ENCODE peak calls at places on chromosome 19, in eight cellular contexts. One of them, this sample, is unnamed. For H3K4me1, the result is how much of the 10 kb centered on the place peaks cover.

GRCh38 chr19:15129856-15130580 is 22.8 kb downstream of the SYDE1 start:
- DNase-seq in left lung: no peak
- DNase-seq in ascending aorta: no peak
- DNase-seq in prostate gland: peak
- DNase-seq in cardiac muscle cell: no peak
- DNase-seq in lower lobe of right lung: no peak
- DNase-seq in small intestine: peak
- DNase-seq in CD4-positive, CD25-positive, alpha-beta regulatory T cell: peak
- DNase-seq in this sample: no peak

GRCh38 chr19:10111405-10111811 is at the start of gene P2RY11:
- DNase-seq in prostate gland: no peak
- DNase-seq in CD4-positive, CD25-positive, alpha-beta regulatory T cell: peak
- DNase-seq in ascending aorta: no peak
- DNase-seq in cardiac muscle cell: no peak
- DNase-seq in left lung: peak
- DNase-seq in small intestine: peak
- DNase-seq in lower lobe of right lung: peak
- DNase-seq in this sample: peak

GRCh38 chr19:3098141-3098514 is 4.0 kb downstream of the GNA11 start:
- DNase-seq in prostate gland: no peak
- DNase-seq in lower lobe of right lung: no peak
- DNase-seq in ascending aorta: no peak
- DNase-seq in CD4-positive, CD25-positive, alpha-beta regulatory T cell: no peak
- DNase-seq in small intestine: peak
- DNase-seq in cardiac muscle cell: no peak
- DNase-seq in left lung: peak
- DNase-seq in this sample: no peak

GRCh38 chr19:6862673-6863078 is 24.7 kb upstream of the ADGRE1 start:
- DNase-seq in left lung: peak
- DNase-seq in lower lobe of right lung: peak
- DNase-seq in small intestine: peak
- DNase-seq in prostate gland: peak
- DNase-seq in ascending aorta: peak
- DNase-seq in cardiac muscle cell: peak
- DNase-seq in CD4-positive, CD25-positive, alpha-beta regulatory T cell: peak
- DNase-seq in this sample: peak

GRCh38 chr19:46731007-46731501 is 14.1 kb upstream of the PRKD2 start:
- DNase-seq in CD4-positive, CD25-positive, alpha-beta regulatory T cell: no peak
- DNase-seq in lower lobe of right lung: peak
- DNase-seq in cardiac muscle cell: no peak
- DNase-seq in prostate gland: no peak
- DNase-seq in left lung: peak
- DNase-seq in small intestine: no peak
- DNase-seq in ascending aorta: no peak
- DNase-seq in this sample: no peak

GRCh38 chr19:46967578-46968018 is 52.0 kb upstream of the NPAS1 start:
- DNase-seq in left lung: no peak
- DNase-seq in cardiac muscle cell: no peak
- DNase-seq in small intestine: peak
- DNase-seq in CD4-positive, CD25-positive, alpha-beta regulatory T cell: peak
- DNase-seq in prostate gland: peak
- DNase-seq in lower lobe of right lung: peak
- DNase-seq in ascending aorta: no peak
- DNase-seq in this sample: peak

GRCh38 chr19:56139847-56140582 is 1.1 kb upstream of the ZNF444 start:
- DNase-seq in CD4-positive, CD25-positive, alpha-beta regulatory T cell: no peak
- DNase-seq in prostate gland: no peak
- DNase-seq in cardiac muscle cell: no peak
- DNase-seq in ascending aorta: no peak
- DNase-seq in lower lobe of right lung: no peak
- DNase-seq in small intestine: no peak
- DNase-seq in left lung: no peak
- DNase-seq in this sample: no peak

GRCh38 chr19:53010494-53010893 is 3.2 kb upstream of the ERVV-1 start:
- DNase-seq in left lung: no peak
- DNase-seq in ascending aorta: no peak
- DNase-seq in CD4-positive, CD25-positive, alpha-beta regulatory T cell: no peak
- DNase-seq in cardiac muscle cell: no peak
- DNase-seq in prostate gland: no peak
- DNase-seq in small intestine: no peak
- DNase-seq in lower lobe of right lung: no peak
- DNase-seq in this sample: no peak

GRCh38 chr19:45470147-45471081 is 2.6 kb downstream of the FOSB start:
- DNase-seq in small intestine: no peak
- DNase-seq in cardiac muscle cell: peak
- DNase-seq in lower lobe of right lung: no peak
- DNase-seq in ascending aorta: peak
- DNase-seq in CD4-positive, CD25-positive, alpha-beta regulatory T cell: no peak
- DNase-seq in left lung: peak
- DNase-seq in prostate gland: no peak
- DNase-seq in this sample: no peak

GRCh38 chr19:5627395-5627904 is 4.6 kb downstream of the SAFB start:
- DNase-seq in lower lobe of right lung: peak
- DNase-seq in small intestine: no peak
- DNase-seq in left lung: peak
- DNase-seq in prostate gland: no peak
- DNase-seq in CD4-positive, CD25-positive, alpha-beta regulatory T cell: peak
- DNase-seq in ascending aorta: peak
- DNase-seq in cardiac muscle cell: no peak
- DNase-seq in this sample: no peak

GRCh38 chr19:2455481-2456300 is 1.1 kb downstream of the LMNB2 start:
- DNase-seq in lower lobe of right lung: peak
- DNase-seq in left lung: peak
- DNase-seq in CD4-positive, CD25-positive, alpha-beta regulatory T cell: peak
- DNase-seq in small intestine: peak
- DNase-seq in cardiac muscle cell: no peak
- DNase-seq in prostate gland: no peak
- DNase-seq in ascending aorta: no peak
- DNase-seq in this sample: peak

DNA sequence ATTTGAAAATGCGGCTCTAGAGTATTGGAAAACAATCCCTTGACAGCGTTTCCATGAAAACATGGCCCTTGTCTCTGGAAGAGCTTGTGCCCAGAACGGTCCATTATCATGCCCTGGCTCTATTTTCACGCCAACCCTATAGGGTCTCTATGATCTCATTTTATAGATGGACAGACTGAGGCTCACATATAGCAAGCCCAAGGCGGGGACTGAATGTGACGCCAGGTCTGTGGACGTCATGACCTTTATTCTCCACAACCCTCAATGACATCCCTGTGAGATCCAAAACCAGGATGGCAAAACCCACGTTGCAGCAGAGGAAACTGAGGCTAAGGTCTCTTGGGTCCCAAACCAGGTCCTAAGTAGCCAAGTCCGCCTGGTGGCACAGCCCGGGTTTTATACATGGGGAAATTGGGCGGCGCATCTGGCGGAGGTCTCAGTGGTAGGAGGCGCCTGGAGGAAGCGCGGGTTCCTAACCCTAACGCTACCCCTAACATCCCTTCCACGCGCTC is 425 bp upstream of the COLGALT1 start:
- DNase-seq in ascending aorta: no peak
- DNase-seq in left lung: no peak
- DNase-seq in CD4-positive, CD25-positive, alpha-beta regulatory T cell: no peak
- DNase-seq in prostate gland: no peak
- DNase-seq in small intestine: no peak
- DNase-seq in lower lobe of right lung: no peak
- DNase-seq in cardiac muscle cell: no peak
- DNase-seq in this sample: no peak
- H3K4me3 ChIP-seq in ascending aorta: peak
- H3K4me3 ChIP-seq in left lung: peak
- H3K4me3 ChIP-seq in CD4-positive, CD25-positive, alpha-beta regulatory T cell: peak
- H3K4me3 ChIP-seq in prostate gland: peak
- H3K4me3 ChIP-seq in small intestine: no peak
- H3K4me3 ChIP-seq in lower lobe of right lung: peak
- H3K4me3 ChIP-seq in cardiac muscle cell: peak
- H3K4me3 ChIP-seq in this sample: peak

DNA sequence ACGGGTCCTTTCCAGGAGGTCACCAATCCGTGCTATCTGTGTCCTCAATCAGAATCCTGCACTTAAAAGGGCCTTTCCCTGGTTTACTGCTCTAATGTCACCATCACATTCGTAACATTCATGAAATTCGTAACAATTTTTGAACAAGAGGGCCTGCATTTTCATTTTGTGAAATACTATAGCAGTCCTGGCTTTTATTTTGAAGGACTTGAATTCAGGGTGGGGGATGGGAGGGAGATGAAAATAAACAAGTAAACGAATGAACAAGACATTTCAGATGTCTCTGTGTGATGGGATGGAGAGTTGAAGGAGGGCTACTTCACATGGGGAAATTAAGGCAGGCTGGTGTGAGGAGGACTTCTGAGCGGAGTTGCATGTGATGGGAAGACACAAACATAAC is 281.0 kb downstream of the TSHZ3 start:
- DNase-seq in CD4-positive, CD25-positive, alpha-beta regulatory T cell: no peak
- DNase-seq in cardiac muscle cell: no peak
- DNase-seq in left lung: no peak
- DNase-seq in ascending aorta: no peak
- DNase-seq in small intestine: no peak
- DNase-seq in prostate gland: no peak
- DNase-seq in lower lobe of right lung: no peak
- DNase-seq in this sample: no peak
- H3K4me1 ChIP-seq in CD4-positive, CD25-positive, alpha-beta regulatory T cell: under half
- H3K4me1 ChIP-seq in cardiac muscle cell: under half
- H3K4me1 ChIP-seq in left lung: under half
- H3K4me1 ChIP-seq in ascending aorta: under half
- H3K4me1 ChIP-seq in small intestine: under half
- H3K4me1 ChIP-seq in prostate gland: under half
- H3K4me1 ChIP-seq in lower lobe of right lung: under half
- H3K4me1 ChIP-seq in this sample: under half

DNA sequence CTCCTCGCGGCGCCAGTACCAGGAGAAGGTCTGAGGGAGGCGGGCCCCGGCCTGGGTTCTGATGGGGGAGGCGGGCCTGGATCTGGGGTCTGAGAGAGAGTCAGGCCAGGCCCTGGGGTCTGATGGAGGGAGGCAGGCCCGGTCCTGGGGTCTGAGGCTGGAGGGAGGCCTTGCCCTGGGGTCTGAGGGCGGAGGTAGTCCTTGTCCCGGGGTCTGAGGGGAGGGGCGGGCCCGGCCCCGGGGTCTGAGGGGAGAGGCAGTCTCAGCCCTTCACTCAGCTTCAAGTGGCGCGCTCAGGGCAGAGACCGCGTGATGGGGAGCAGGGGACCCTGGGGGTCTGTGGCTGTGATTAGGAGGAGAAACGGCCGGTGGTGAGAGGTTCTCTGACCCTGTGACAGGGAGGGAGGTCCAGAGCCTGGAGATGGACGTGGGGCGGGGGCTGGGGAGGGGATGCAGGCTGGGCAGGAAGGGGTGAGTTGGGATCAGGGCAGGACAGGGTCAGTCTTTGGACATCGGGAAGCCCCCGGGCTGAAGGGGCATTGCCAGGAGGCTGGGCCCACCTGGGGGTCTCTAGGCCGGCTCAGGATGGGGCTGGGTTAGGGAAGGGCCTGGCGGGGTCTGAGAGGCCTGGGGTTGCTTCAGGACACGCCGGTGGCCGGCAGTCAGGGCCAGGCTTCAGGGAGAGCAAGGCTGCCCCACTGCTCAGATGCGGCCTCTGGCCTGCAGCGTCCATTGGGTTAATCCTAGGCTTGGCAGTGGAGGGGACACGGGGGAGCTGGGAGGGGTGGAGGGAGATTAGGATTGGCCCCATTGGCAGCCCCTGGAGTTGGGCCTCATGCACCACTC is 18.7 kb downstream of the HCN2 start:
- DNase-seq in prostate gland: no peak
- DNase-seq in left lung: no peak
- DNase-seq in cardiac muscle cell: no peak
- DNase-seq in ascending aorta: no peak
- DNase-seq in small intestine: no peak
- DNase-seq in CD4-positive, CD25-positive, alpha-beta regulatory T cell: no peak
- DNase-seq in lower lobe of right lung: no peak
- DNase-seq in this sample: no peak
- H3K27ac ChIP-seq in prostate gland: no peak
- H3K27ac ChIP-seq in left lung: no peak
- H3K27ac ChIP-seq in cardiac muscle cell: no peak
- H3K27ac ChIP-seq in ascending aorta: no peak
- H3K27ac ChIP-seq in small intestine: no peak
- H3K27ac ChIP-seq in CD4-positive, CD25-positive, alpha-beta regulatory T cell: no peak
- H3K27ac ChIP-seq in lower lobe of right lung: no peak
- H3K27ac ChIP-seq in this sample: no peak

GRCh38 chr19:4389511-4390016 is 10.8 kb downstream of the SH3GL1 start:
- DNase-seq in left lung: peak
- DNase-seq in ascending aorta: no peak
- DNase-seq in small intestine: no peak
- DNase-seq in lower lobe of right lung: no peak
- DNase-seq in CD4-positive, CD25-positive, alpha-beta regulatory T cell: no peak
- DNase-seq in cardiac muscle cell: no peak
- DNase-seq in prostate gland: no peak
- DNase-seq in this sample: no peak
- H3K4me3 ChIP-seq in left lung: no peak
- H3K4me3 ChIP-seq in ascending aorta: peak
- H3K4me3 ChIP-seq in small intestine: no peak
- H3K4me3 ChIP-seq in lower lobe of right lung: peak
- H3K4me3 ChIP-seq in CD4-positive, CD25-positive, alpha-beta regulatory T cell: no peak
- H3K4me3 ChIP-seq in cardiac muscle cell: no peak
- H3K4me3 ChIP-seq in prostate gland: no peak
- H3K4me3 ChIP-seq in this sample: no peak

GRCh38 chr19:12777217-12778019 is 2.1 kb upstream of the HOOK2 start:
- DNase-seq in CD4-positive, CD25-positive, alpha-beta regulatory T cell: peak
- DNase-seq in left lung: peak
- DNase-seq in prostate gland: peak
- DNase-seq in small intestine: peak
- DNase-seq in cardiac muscle cell: peak
- DNase-seq in ascending aorta: peak
- DNase-seq in lower lobe of right lung: peak
- DNase-seq in this sample: peak

GRCh38 chr19:12778020-12778904 is 2.9 kb upstream of the HOOK2 start:
- DNase-seq in small intestine: peak
- DNase-seq in lower lobe of right lung: peak
- DNase-seq in prostate gland: peak
- DNase-seq in CD4-positive, CD25-positive, alpha-beta regulatory T cell: peak
- DNase-seq in ascending aorta: peak
- DNase-seq in left lung: peak
- DNase-seq in cardiac muscle cell: peak
- DNase-seq in this sample: peak

GRCh38 chr19:12778905-12779161 is 3.5 kb upstream of the HOOK2 start:
- DNase-seq in ascending aorta: no peak
- DNase-seq in prostate gland: no peak
- DNase-seq in small intestine: no peak
- DNase-seq in left lung: no peak
- DNase-seq in cardiac muscle cell: no peak
- DNase-seq in lower lobe of right lung: no peak
- DNase-seq in CD4-positive, CD25-positive, alpha-beta regulatory T cell: no peak
- DNase-seq in this sample: no peak

GRCh38 chr19:12782174-12782423 is 6.7 kb upstream of the HOOK2 start:
- DNase-seq in lower lobe of right lung: no peak
- DNase-seq in small intestine: no peak
- DNase-seq in prostate gland: peak
- DNase-seq in left lung: no peak
- DNase-seq in cardiac muscle cell: no peak
- DNase-seq in CD4-positive, CD25-positive, alpha-beta regulatory T cell: no peak
- DNase-seq in ascending aorta: no peak
- DNase-seq in this sample: no peak

GRCh38 chr19:12779162-12779993 is 4.0 kb upstream of the HOOK2 start:
- DNase-seq in lower lobe of right lung: no peak
- DNase-seq in ascending aorta: peak
- DNase-seq in CD4-positive, CD25-positive, alpha-beta regulatory T cell: no peak
- DNase-seq in left lung: no peak
- DNase-seq in prostate gland: no peak
- DNase-seq in cardiac muscle cell: peak
- DNase-seq in small intestine: no peak
- DNase-seq in this sample: no peak
- H3K4me1 ChIP-seq in lower lobe of right lung: half or more
- H3K4me1 ChIP-seq in ascending aorta: under half
- H3K4me1 ChIP-seq in CD4-positive, CD25-positive, alpha-beta regulatory T cell: half or more
- H3K4me1 ChIP-seq in left lung: under half
- H3K4me1 ChIP-seq in prostate gland: under half
- H3K4me1 ChIP-seq in cardiac muscle cell: under half
- H3K4me1 ChIP-seq in small intestine: under half
- H3K4me1 ChIP-seq in this sample: half or more